ENCODE peak calls at places on chromosomes 12 and 14, in six cellular contexts. I, U, E, M, J and F are unnamed samples.

GRCh38 chr12:32437095-32437515 is 37.7 kb downstream of the FGD4 start:
- DNase-seq in I (no peak), U (no peak), E (no peak), M (peak; percentile 92), J (no peak), F (no peak)

GRCh38 chr12:64679487-64679983 is 69.2 kb downstream of the RASSF3 start:
- DNase-seq in I (peak; percentile 73), U (peak; percentile 92), E (peak; percentile 13), M (peak; percentile 84), J (peak; percentile 78), F (no peak)

GRCh38 chr12:123478762-123479161 is 20.8 kb downstream of the SNRNP35 start:
- DNase-seq in I (no peak), U (no peak), E (no peak), M (peak; percentile 49), J (no peak), F (no peak)

GRCh38 chr12:114414031-114414865 is 8.3 kb upstream of the TBX5 start:
- DNase-seq in I (no peak), U (no peak), E (no peak), M (peak; percentile 62), J (no peak), F (no peak)

GRCh38 chr14:54169254-54169924 is 212.8 kb upstream of the BMP4 start:
- DNase-seq in I (no peak), U (no peak), E (no peak), M (peak; percentile 43), J (no peak), F (no peak)

GRCh38 chr14:68211421-68211820 is 391.8 kb downstream of the RAD51B start:
- DNase-seq in I (no peak), U (no peak), E (no peak), M (peak; percentile 37), J (no peak), F (no peak)

GRCh38 chr12:26744697-26745440 is 88.1 kb downstream of the ITPR2 start:
- DNase-seq in I (no peak), U (no peak), E (no peak), M (peak; percentile 14), J (no peak), F (no peak)

GRCh38 chr12:108004368-108004767 is 124.7 kb upstream of the WSCD2 start:
- DNase-seq in I (no peak), U (no peak), E (peak; percentile 45), M (no peak), J (no peak), F (no peak)

GRCh38 chr12:107990325-107990724 is 138.8 kb upstream of the WSCD2 start:
- DNase-seq in I (peak; percentile 28), U (no peak), E (peak; percentile 10), M (peak; percentile 1), J (no peak), F (no peak)

GRCh38 chr12:5577741-5578140 is 145.8 kb downstream of the NTF3 start:
- DNase-seq in I (no peak), U (no peak), E (no peak), M (no peak), J (no peak), F (no peak)

GRCh38 chr14:105855893-105856675 is 329.7 kb downstream of the TMEM121 start:
- DNase-seq in I (no peak), U (peak; percentile 78), E (no peak), M (no peak), J (no peak), F (peak; percentile 80)

GRCh38 chr12:14454098-14454907 is 88.8 kb downstream of the ATF7IP start:
- DNase-seq in I (no peak), U (no peak), E (peak; percentile 22), M (peak; percentile 53), J (peak; percentile 19), F (no peak)

GRCh38 chr12:116382456-116382902 is 105.0 kb upstream of the MED13L start:
- DNase-seq in I (no peak), U (peak; percentile 31), E (no peak), M (no peak), J (no peak), F (no peak)

GRCh38 chr14:47675489-47676300 is at the start of gene MDGA2:
- DNase-seq in I (no peak), U (peak; percentile 82), E (peak; percentile 65), M (no peak), J (peak; percentile 45), F (peak; percentile 17)

GRCh38 chr12:116318738-116319050 is 41.2 kb upstream of the MED13L start:
- DNase-seq in I (no peak), U (no peak), E (peak; percentile 83), M (no peak), J (no peak), F (peak; percentile 65)